ENCODE peak calls at places on chromosomes 6 and 20, in five cellular contexts. G is DMS79 treated with DMSO at 0.1 percent for 48 hours, D is kidney tubule cell, I is GM12891, L is cardiac fibroblast. F is an unnamed sample.

GRCh38 chr6:88725111-88725711 is 238.2 kb downstream of the RNGTT start:
- DNase-seq in G (no peak), D (peak), I (no peak), L (peak), F (peak)

GRCh38 chr6:24140572-24140971 is 14.6 kb downstream of the NRSN1 start:
- DNase-seq in G (no peak), D (no peak), I (no peak), L (no peak), F (no peak)

GRCh38 chr20:43955244-43956191 is 40.9 kb downstream of the TOX2 start:
- DNase-seq in G (peak), D (peak), I (peak), L (peak), F (peak)

GRCh38 chr6:31569861-31570536 is 2.1 kb upstream of the LTA start:
- DNase-seq in G (no peak), D (no peak), I (no peak), L (no peak), F (no peak)

GRCh38 chr6:44261581-44261980 is 3.8 kb downstream of the NFKBIE start:
- DNase-seq in G (no peak), D (no peak), I (no peak), L (no peak), F (no peak)

GRCh38 chr6:28296520-28297060 is 15.2 kb downstream of the PGBD1 start:
- DNase-seq in G (no peak), D (no peak), I (no peak), L (no peak), F (no peak)

GRCh38 chr6:15405111-15405510 is 159.2 kb downstream of the JARID2 start:
- DNase-seq in G (no peak), D (no peak), I (no peak), L (no peak), F (no peak)

GRCh38 chr6:72401865-72402264 is 220.0 kb upstream of the KCNQ5 start:
- DNase-seq in G (no peak), D (no peak), I (no peak), L (no peak), F (no peak)

GRCh38 chr6:45709834-45710233 is 305.8 kb downstream of the CLIC5 start:
- DNase-seq in G (no peak), D (no peak), I (no peak), L (peak), F (peak)

F was measured in amniotic epithelial cell.